ENCODE peak calls at places on chromosomes 13 and 19, in six cellular contexts. One of them, this sample, is unnamed.

GRCh38 chr19:38245826-38246498 is 10.2 kb downstream of the PPP1R14A start:
- DNase-seq in HAP-1: no peak
- DNase-seq in H1: no peak
- DNase-seq in PC-9: no peak
- DNase-seq in Panc1: no peak
- DNase-seq in body of pancreas: no peak
- DNase-seq in this sample: no peak

GRCh38 chr13:98576215-98576945 is 527 bp downstream of the STK24 start:
- DNase-seq in HAP-1: peak
- DNase-seq in H1: no peak
- DNase-seq in PC-9: no peak
- DNase-seq in Panc1: no peak
- DNase-seq in body of pancreas: peak
- DNase-seq in this sample: peak

GRCh38 chr13:55977436-55977835 is 1163.3 kb upstream of the PRR20A start:
- DNase-seq in HAP-1: no peak
- DNase-seq in H1: no peak
- DNase-seq in PC-9: no peak
- DNase-seq in Panc1: no peak
- DNase-seq in body of pancreas: no peak
- DNase-seq in this sample: no peak

GRCh38 chr13:49625392-49626137 is 2.7 kb upstream of the ARL11 start:
- DNase-seq in HAP-1: no peak
- DNase-seq in H1: no peak
- DNase-seq in PC-9: peak
- DNase-seq in Panc1: no peak
- DNase-seq in body of pancreas: peak
- DNase-seq in this sample: no peak

GRCh38 chr13:74061939-74062595 is 72.1 kb downstream of the KLF12 start:
- DNase-seq in HAP-1: no peak
- DNase-seq in H1: no peak
- DNase-seq in PC-9: no peak
- DNase-seq in Panc1: no peak
- DNase-seq in body of pancreas: no peak
- DNase-seq in this sample: peak

GRCh38 chr19:18167011-18167410 is 6.6 kb upstream of the IFI30 start:
- DNase-seq in HAP-1: no peak
- DNase-seq in H1: no peak
- DNase-seq in PC-9: no peak
- DNase-seq in Panc1: no peak
- DNase-seq in body of pancreas: no peak
- DNase-seq in this sample: no peak

GRCh38 chr13:113053376-113053775 is 52.2 kb upstream of the F7 start:
- DNase-seq in HAP-1: no peak
- DNase-seq in H1: no peak
- DNase-seq in PC-9: no peak
- DNase-seq in Panc1: no peak
- DNase-seq in body of pancreas: no peak
- DNase-seq in this sample: no peak

GRCh38 chr13:42707596-42707995 is 73.8 kb upstream of the FAM216B start:
- DNase-seq in HAP-1: no peak
- DNase-seq in H1: no peak
- DNase-seq in PC-9: no peak
- DNase-seq in Panc1: no peak
- DNase-seq in body of pancreas: no peak
- DNase-seq in this sample: no peak

GRCh38 chr19:34851277-34851804 is 75.4 kb upstream of the ZNF30 start:
- DNase-seq in HAP-1: no peak
- DNase-seq in H1: no peak
- DNase-seq in PC-9: no peak
- DNase-seq in Panc1: no peak
- DNase-seq in body of pancreas: no peak
- DNase-seq in this sample: no peak

GRCh38 chr13:65378943-65379519 is 1851.1 kb downstream of the PCDH9 start:
- DNase-seq in HAP-1: no peak
- DNase-seq in H1: no peak
- DNase-seq in PC-9: no peak
- DNase-seq in Panc1: no peak
- DNase-seq in body of pancreas: no peak
- DNase-seq in this sample: no peak

GRCh38 chr13:112773601-112774447 is 84.0 kb downstream of the ATP11A start:
- DNase-seq in HAP-1: no peak
- DNase-seq in H1: no peak
- DNase-seq in PC-9: no peak
- DNase-seq in Panc1: no peak
- DNase-seq in body of pancreas: no peak
- DNase-seq in this sample: no peak

GRCh38 chr13:106520205-106521004 is 15.1 kb downstream of the EFNB2 start:
- DNase-seq in HAP-1: no peak
- DNase-seq in H1: no peak
- DNase-seq in PC-9: no peak
- DNase-seq in Panc1: no peak
- DNase-seq in body of pancreas: no peak
- DNase-seq in this sample: no peak

GRCh38 chr13:89199138-89199537 is 1528.0 kb downstream of the SLITRK5 start:
- DNase-seq in HAP-1: no peak
- DNase-seq in H1: no peak
- DNase-seq in PC-9: no peak
- DNase-seq in Panc1: no peak
- DNase-seq in body of pancreas: no peak
- DNase-seq in this sample: no peak

GRCh38 chr13:109151255-109151654 is 521.8 kb downstream of the MYO16 start:
- DNase-seq in HAP-1: no peak
- DNase-seq in H1: no peak
- DNase-seq in PC-9: no peak
- DNase-seq in Panc1: no peak
- DNase-seq in body of pancreas: no peak
- DNase-seq in this sample: no peak

GRCh38 chr13:72469932-72470331 is 257.5 kb downstream of the MZT1 start:
- DNase-seq in HAP-1: no peak
- DNase-seq in H1: no peak
- DNase-seq in PC-9: no peak
- DNase-seq in Panc1: no peak
- DNase-seq in body of pancreas: no peak
- DNase-seq in this sample: no peak

GRCh38 chr13:44312898-44313551 is 60.6 kb upstream of the SERP2 start:
- DNase-seq in HAP-1: no peak
- DNase-seq in H1: no peak
- DNase-seq in PC-9: peak
- DNase-seq in Panc1: peak
- DNase-seq in body of pancreas: no peak
- DNase-seq in this sample: no peak

GRCh38 chr13:57633141-57633949 is 1.8 kb downstream of the PCDH17 start:
- DNase-seq in HAP-1: no peak
- DNase-seq in H1: peak
- DNase-seq in PC-9: no peak
- DNase-seq in Panc1: no peak
- DNase-seq in body of pancreas: peak
- DNase-seq in this sample: peak

GRCh38 chr13:114200673-114201005 is 21.6 kb downstream of the CFAP97D2 start:
- DNase-seq in HAP-1: no peak
- DNase-seq in H1: no peak
- DNase-seq in PC-9: no peak
- DNase-seq in Panc1: no peak
- DNase-seq in body of pancreas: no peak
- DNase-seq in this sample: no peak

GRCh38 chr13:44142540-44142867 is 231.1 kb upstream of the SERP2 start:
- DNase-seq in HAP-1: no peak
- DNase-seq in H1: no peak
- DNase-seq in PC-9: no peak
- DNase-seq in Panc1: no peak
- DNase-seq in body of pancreas: peak
- DNase-seq in this sample: peak

GRCh38 chr19:47094557-47095517 is 18.7 kb downstream of the ZC3H4 start:
- DNase-seq in HAP-1: no peak
- DNase-seq in H1: no peak
- DNase-seq in PC-9: no peak
- DNase-seq in Panc1: no peak
- DNase-seq in body of pancreas: peak
- DNase-seq in this sample: no peak

GRCh38 chr19:3556423-3556977 is 886 bp downstream of the MFSD12 start:
- DNase-seq in HAP-1: no peak
- DNase-seq in H1: peak
- DNase-seq in PC-9: no peak
- DNase-seq in Panc1: no peak
- DNase-seq in body of pancreas: no peak
- DNase-seq in this sample: no peak

GRCh38 chr13:37488682-37489081 is 109.9 kb downstream of the POSTN start:
- DNase-seq in HAP-1: no peak
- DNase-seq in H1: no peak
- DNase-seq in PC-9: no peak
- DNase-seq in Panc1: no peak
- DNase-seq in body of pancreas: no peak
- DNase-seq in this sample: no peak

GRCh38 chr19:58558623-58559274 is 338 bp upstream of the UBE2M start:
- DNase-seq in HAP-1: peak
- DNase-seq in H1: peak
- DNase-seq in PC-9: no peak
- DNase-seq in Panc1: peak
- DNase-seq in body of pancreas: peak
- DNase-seq in this sample: peak

GRCh38 chr13:25732146-25732865 is 319.5 kb downstream of the SHISA2 start:
- DNase-seq in HAP-1: no peak
- DNase-seq in H1: no peak
- DNase-seq in PC-9: no peak
- DNase-seq in Panc1: no peak
- DNase-seq in body of pancreas: no peak
- DNase-seq in this sample: no peak

GRCh38 chr19:35040826-35041547 is 534 bp upstream of the HPN start:
- DNase-seq in HAP-1: peak
- DNase-seq in H1: peak
- DNase-seq in PC-9: no peak
- DNase-seq in Panc1: no peak
- DNase-seq in body of pancreas: peak
- DNase-seq in this sample: peak

GRCh38 chr19:14333101-14333871 is 48.0 kb upstream of the ADGRE5 start:
- DNase-seq in HAP-1: peak
- DNase-seq in H1: peak
- DNase-seq in PC-9: peak
- DNase-seq in Panc1: no peak
- DNase-seq in body of pancreas: no peak
- DNase-seq in this sample: no peak

GRCh38 chr13:85719749-85720148 is 79.5 kb downstream of the SLITRK6 start:
- DNase-seq in HAP-1: no peak
- DNase-seq in H1: no peak
- DNase-seq in PC-9: no peak
- DNase-seq in Panc1: no peak
- DNase-seq in body of pancreas: no peak
- DNase-seq in this sample: no peak

GRCh38 chr19:3346677-3347353 is 19.6 kb upstream of the NFIC start:
- DNase-seq in HAP-1: no peak
- DNase-seq in H1: no peak
- DNase-seq in PC-9: no peak
- DNase-seq in Panc1: no peak
- DNase-seq in body of pancreas: peak
- DNase-seq in this sample: peak

GRCh38 chr13:95714142-95714832 is 37.3 kb downstream of the DNAJC3 start:
- DNase-seq in HAP-1: no peak
- DNase-seq in H1: no peak
- DNase-seq in PC-9: peak
- DNase-seq in Panc1: peak
- DNase-seq in body of pancreas: no peak
- DNase-seq in this sample: no peak

GRCh38 chr13:85266771-85267170 is 532.4 kb downstream of the SLITRK6 start:
- DNase-seq in HAP-1: no peak
- DNase-seq in H1: no peak
- DNase-seq in PC-9: no peak
- DNase-seq in Panc1: no peak
- DNase-seq in body of pancreas: no peak
- DNase-seq in this sample: no peak

GRCh38 chr19:50272263-50272897 is 56.8 kb downstream of the KCNC3 start:
- DNase-seq in HAP-1: no peak
- DNase-seq in H1: no peak
- DNase-seq in PC-9: no peak
- DNase-seq in Panc1: no peak
- DNase-seq in body of pancreas: no peak
- DNase-seq in this sample: no peak

DNA sequence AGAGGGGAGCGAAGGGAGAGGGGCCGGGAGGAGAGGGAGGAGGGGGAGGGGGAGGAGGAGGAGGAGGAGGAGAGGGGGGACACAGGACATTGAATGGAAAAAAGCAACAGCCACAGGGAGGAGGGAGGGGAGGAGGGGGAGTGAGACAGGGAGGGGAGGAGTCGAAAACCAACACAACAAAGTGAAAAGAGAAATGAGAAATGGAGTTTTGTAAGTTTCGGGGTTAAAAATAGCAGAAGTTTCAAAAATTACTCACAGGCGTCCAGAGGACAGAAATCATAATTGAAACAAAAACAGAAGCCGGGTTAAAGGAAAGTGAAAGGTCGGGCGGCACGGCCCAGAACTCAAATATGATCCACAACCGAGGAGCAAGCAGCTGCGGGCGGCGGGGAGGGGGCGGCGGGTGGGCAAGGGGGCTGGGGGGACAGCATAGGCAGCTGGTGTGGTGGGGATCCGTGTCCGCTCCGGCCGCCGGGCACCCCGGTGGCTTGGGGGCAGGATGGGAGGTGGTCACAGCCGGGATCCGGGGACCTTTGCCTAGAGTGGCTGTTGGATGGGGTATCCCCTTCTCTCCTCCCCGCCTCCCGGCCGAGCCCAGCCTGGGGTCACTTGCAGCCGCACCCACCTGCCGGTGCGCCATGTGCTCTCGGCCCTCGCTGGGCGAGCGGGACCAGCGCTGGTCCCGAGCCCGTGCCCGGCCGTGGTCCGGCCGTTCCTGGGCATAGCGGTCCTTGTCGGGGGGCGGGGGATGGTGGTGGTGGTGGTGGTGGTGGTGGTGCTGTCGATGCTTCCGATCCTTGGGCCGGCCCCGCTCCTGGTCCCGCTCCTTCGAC is 58.1 kb downstream of the IER2 start:
- DNase-seq in HAP-1: no peak
- DNase-seq in H1: no peak
- DNase-seq in PC-9: no peak
- DNase-seq in Panc1: no peak
- DNase-seq in body of pancreas: peak
- DNase-seq in this sample: peak
- H3K4me3 ChIP-seq in HAP-1: no peak
- H3K4me3 ChIP-seq in H1: no peak
- H3K4me3 ChIP-seq in PC-9: peak
- H3K4me3 ChIP-seq in Panc1: no peak
- H3K4me3 ChIP-seq in body of pancreas: no peak
- H3K4me3 ChIP-seq in this sample: peak

GRCh38 chr19:40596608-40597328 is 4.4 kb upstream of the LTBP4 start:
- DNase-seq in HAP-1: peak
- DNase-seq in H1: peak
- DNase-seq in PC-9: no peak
- DNase-seq in Panc1: no peak
- DNase-seq in body of pancreas: peak
- DNase-seq in this sample: peak
- H3K4me3 ChIP-seq in HAP-1: peak
- H3K4me3 ChIP-seq in H1: peak
- H3K4me3 ChIP-seq in PC-9: peak
- H3K4me3 ChIP-seq in Panc1: peak
- H3K4me3 ChIP-seq in body of pancreas: no peak
- H3K4me3 ChIP-seq in this sample: peak

GRCh38 chr19:44758596-44758995 is 10.1 kb downstream of the BCL3 start:
- DNase-seq in HAP-1: no peak
- DNase-seq in H1: peak
- DNase-seq in PC-9: no peak
- DNase-seq in Panc1: no peak
- DNase-seq in body of pancreas: no peak
- DNase-seq in this sample: no peak
- H3K4me3 ChIP-seq in HAP-1: no peak
- H3K4me3 ChIP-seq in H1: peak
- H3K4me3 ChIP-seq in PC-9: no peak
- H3K4me3 ChIP-seq in Panc1: no peak
- H3K4me3 ChIP-seq in body of pancreas: no peak
- H3K4me3 ChIP-seq in this sample: no peak

GRCh38 chr13:94329277-94329676 is 150.2 kb downstream of the DCT start:
- DNase-seq in HAP-1: no peak
- DNase-seq in H1: no peak
- DNase-seq in PC-9: no peak
- DNase-seq in Panc1: no peak
- DNase-seq in body of pancreas: no peak
- DNase-seq in this sample: peak
- H3K4me3 ChIP-seq in HAP-1: no peak
- H3K4me3 ChIP-seq in H1: no peak
- H3K4me3 ChIP-seq in PC-9: no peak
- H3K4me3 ChIP-seq in Panc1: no peak
- H3K4me3 ChIP-seq in body of pancreas: no peak
- H3K4me3 ChIP-seq in this sample: no peak

This sample was measured in uterus.